ENCODE peak calls at places on chromosomes 1 and 21, in nine cellular contexts. L is endodermal cell, R is bronchial epithelial cell, F is lower lobe of right lung, W is progenitor cell of endocrine pancreas, I is osteocyte, X is fibroblast of pulmonary artery, D is fibroblast of mammary gland, A is heart right ventricle. S is an unnamed sample.

GRCh38 chr1:89552481-89553194 is 28.0 kb downstream of the LRRC8B start:
- DNase-seq in L (no peak), R (peak; percentile 65), F (no peak), W (no peak), I (no peak), X (peak; percentile 52), D (peak; percentile 45), A (no peak), S (no peak)

GRCh38 chr1:184673305-184673704 is 81.4 kb downstream of the EDEM3 start:
- DNase-seq in L (no peak), R (no peak), F (no peak), W (no peak), I (no peak), X (no peak), D (no peak), A (no peak), S (no peak)

GRCh38 chr1:7250176-7250575 is 464.9 kb downstream of the CAMTA1 start:
- DNase-seq in L (no peak), R (no peak), F (no peak), W (no peak), I (no peak), X (no peak), D (no peak), A (no peak), S (peak; percentile 58)

GRCh38 chr21:41325138-41325537 is 8.5 kb downstream of the FAM3B start:
- DNase-seq in L (no peak), R (no peak), F (no peak), W (no peak), I (no peak), X (no peak), D (no peak), A (no peak), S (no peak)

GRCh38 chr1:183514235-183514634 is 41.9 kb downstream of the SMG7 start:
- DNase-seq in L (no peak), R (peak; percentile 30), F (no peak), W (no peak), I (no peak), X (no peak), D (no peak), A (no peak), S (no peak)

GRCh38 chr1:242754061-242754648 is 229.7 kb upstream of the PLD5 start:
- DNase-seq in L (no peak), R (no peak), F (no peak), W (no peak), I (no peak), X (no peak), D (no peak), A (no peak), S (no peak)

GRCh38 chr1:77039739-77040138 is 172.5 kb downstream of the ST6GALNAC5 start:
- DNase-seq in L (no peak), R (peak; percentile 97), F (no peak), W (no peak), I (no peak), X (peak; percentile 86), D (peak; percentile 99), A (no peak), S (no peak)

GRCh38 chr1:202143768-202144509 is 598 bp downstream of the ARL8A start:
- DNase-seq in L (peak; percentile 56), R (no peak), F (peak; percentile 75), W (peak; percentile 36), I (no peak), X (no peak), D (no peak), A (peak; percentile 54), S (no peak)

GRCh38 chr1:240234477-240235225 is 143.0 kb downstream of the FMN2 start:
- DNase-seq in L (no peak), R (peak; percentile 68), F (no peak), W (no peak), I (no peak), X (peak; percentile 41), D (peak; percentile 92), A (no peak), S (no peak)

GRCh38 chr1:220976390-220976789 is 97.1 kb downstream of the HLX start:
- DNase-seq in L (no peak), R (peak; percentile 7), F (no peak), W (no peak), I (no peak), X (no peak), D (no peak), A (no peak), S (no peak)

GRCh38 chr1:176696109-176696508 is 233.1 kb downstream of the PAPPA2 start:
- DNase-seq in L (peak; percentile 69), R (peak; percentile 78), F (peak; percentile 48), W (no peak), I (no peak), X (peak; percentile 5), D (peak; percentile 73), A (no peak), S (no peak)

GRCh38 chr1:235835226-235835625 is 31.5 kb downstream of the LYST start:
- DNase-seq in L (no peak), R (no peak), F (no peak), W (no peak), I (no peak), X (peak; percentile 51), D (peak; percentile 62), A (no peak), S (no peak)
- TF ChIP-seq CTCF in L (no peak), R (no peak), F (no peak), W (no peak), I (no peak), X (no peak), D (peak; percentile 13), A (no peak), S (no peak)

GRCh38 chr1:229846351-229846750 is 220.3 kb downstream of the URB2 start:
- DNase-seq in L (no peak), R (no peak), F (no peak), W (no peak), I (no peak), X (no peak), D (no peak), A (no peak), S (no peak)

GRCh38 chr1:229844675-229845074 is 218.6 kb downstream of the URB2 start:
- DNase-seq in L (no peak), R (no peak), F (no peak), W (no peak), I (no peak), X (no peak), D (peak; percentile 38), A (no peak), S (no peak)

GRCh38 chr1:229842302-229843255 is 216.5 kb downstream of the URB2 start:
- DNase-seq in L (no peak), R (no peak), F (no peak), W (no peak), I (no peak), X (no peak), D (peak; percentile 44), A (no peak), S (no peak)

GRCh38 chr1:229843627-229844238 is 217.7 kb downstream of the URB2 start:
- DNase-seq in L (no peak), R (peak; percentile 54), F (no peak), W (no peak), I (no peak), X (peak; percentile 39), D (peak; percentile 99), A (no peak), S (no peak)

DNA sequence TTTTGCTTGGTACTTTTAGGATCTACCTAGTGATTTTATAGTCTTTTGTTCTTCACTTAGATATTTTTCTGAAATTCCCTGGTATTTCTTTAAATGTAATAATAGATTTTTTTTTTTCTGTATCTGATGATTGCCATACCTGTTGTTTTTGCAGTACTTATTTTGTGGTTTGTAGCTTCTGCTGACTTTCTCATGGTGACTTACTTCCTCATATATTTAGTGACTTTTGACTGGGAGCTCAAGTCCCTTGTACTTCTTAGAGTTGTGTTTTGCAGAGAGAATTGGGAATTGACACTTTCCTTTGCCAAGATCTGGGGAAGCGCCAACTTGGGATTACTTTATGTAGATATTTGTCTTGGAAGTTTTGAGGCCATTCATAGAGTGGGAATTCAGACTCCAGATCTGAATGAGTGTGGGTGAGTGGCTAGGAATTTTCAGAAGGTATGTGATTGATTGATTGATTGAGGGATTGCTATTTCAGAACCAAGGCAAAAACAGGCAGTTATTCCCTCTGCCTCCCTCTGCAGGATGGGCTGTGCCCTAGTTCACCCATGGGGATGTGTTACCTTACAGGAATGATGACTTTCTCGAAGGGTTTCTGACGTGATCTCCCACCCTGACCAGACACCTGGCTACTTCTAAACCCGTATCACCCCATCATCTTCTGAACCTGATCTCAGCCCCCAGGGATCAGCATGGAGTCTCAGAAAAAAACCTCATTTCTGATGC is 219.5 kb downstream of the URB2 start:
- DNase-seq in L (no peak), R (no peak), F (no peak), W (no peak), I (no peak), X (no peak), D (no peak), A (no peak), S (no peak)
- TF ChIP-seq CTCF in L (peak; percentile 59), R (no peak), F (no peak), W (peak; percentile 18), I (no peak), X (no peak), D (no peak), A (no peak), S (no peak)

GRCh38 chr1:63825111-63825510 is 51.3 kb downstream of the ROR1 start:
- DNase-seq in L (no peak), R (no peak), F (no peak), W (no peak), I (no peak), X (no peak), D (no peak), A (no peak), S (no peak)
- TF ChIP-seq CTCF in L (no peak), R (no peak), F (no peak), W (no peak), I (no peak), X (no peak), D (no peak), A (no peak), S (no peak)

GRCh38 chr21:43619344-43619743 is 39.9 kb downstream of the HSF2BP start:
- DNase-seq in L (no peak), R (no peak), F (no peak), W (no peak), I (no peak), X (no peak), D (no peak), A (no peak), S (no peak)

GRCh38 chr21:43623588-43623987 is 35.7 kb downstream of the HSF2BP start:
- DNase-seq in L (no peak), R (no peak), F (no peak), W (no peak), I (no peak), X (no peak), D (no peak), A (no peak), S (no peak)

GRCh38 chr21:43622796-43623195 is 36.5 kb downstream of the HSF2BP start:
- DNase-seq in L (no peak), R (peak; percentile 93), F (no peak), W (no peak), I (no peak), X (no peak), D (no peak), A (no peak), S (no peak)

GRCh38 chr21:43618940-43619339 is 40.3 kb downstream of the HSF2BP start:
- DNase-seq in L (no peak), R (peak; percentile 63), F (no peak), W (no peak), I (no peak), X (no peak), D (no peak), A (no peak), S (no peak)

DNA sequence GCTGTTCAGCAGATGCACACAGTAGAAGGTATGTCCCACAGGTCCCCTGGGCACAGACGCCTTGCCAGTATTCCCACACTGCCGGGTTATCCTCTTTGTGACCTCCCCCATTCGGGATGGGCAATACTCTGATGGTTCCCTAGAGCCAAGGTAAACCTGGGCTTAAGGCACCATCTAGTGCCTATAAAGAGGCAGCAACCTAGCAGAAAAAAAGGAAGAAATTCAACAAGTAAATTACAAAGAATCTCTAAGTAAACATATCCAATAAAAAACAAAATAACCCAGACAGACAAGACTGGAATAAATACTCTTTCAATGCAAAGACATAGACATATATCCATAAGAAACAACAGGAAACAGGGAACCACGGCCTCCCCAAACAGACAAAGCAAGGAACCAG is 39.4 kb downstream of the HSF2BP start:
- DNase-seq in L (no peak), R (no peak), F (no peak), W (no peak), I (no peak), X (peak; percentile 31), D (no peak), A (no peak), S (no peak)
- TF ChIP-seq CTCF in L (peak; percentile 59), R (peak; percentile 10), F (no peak), W (no peak), I (peak; percentile 15), X (peak; percentile 18), D (peak; percentile 16), A (no peak), S (peak; percentile 30)